ENCODE peak calls at places on chromosomes 13 and 19, in six cellular contexts. One of them, this sample, is unnamed.

GRCh38 chr19:30447276-30447870 is 75.2 kb downstream of the ZNF536 start:
- DNase-seq in esophagus muscularis mucosa: no peak
- DNase-seq in stomach: no peak
- DNase-seq in heart left ventricle: no peak
- DNase-seq in progenitor cell of endocrine pancreas: no peak
- DNase-seq in prostate gland: no peak
- DNase-seq in this sample: no peak

GRCh38 chr13:40356011-40356410 is 310.4 kb downstream of the FOXO1 start:
- DNase-seq in progenitor cell of endocrine pancreas: no peak
- DNase-seq in heart left ventricle: no peak
- DNase-seq in prostate gland: no peak
- DNase-seq in esophagus muscularis mucosa: no peak
- DNase-seq in stomach: no peak
- DNase-seq in this sample: no peak

GRCh38 chr19:7982103-7982502 is 23.3 kb downstream of the ELAVL1 start:
- DNase-seq in esophagus muscularis mucosa: no peak
- DNase-seq in progenitor cell of endocrine pancreas: no peak
- DNase-seq in prostate gland: no peak
- DNase-seq in stomach: no peak
- DNase-seq in heart left ventricle: no peak
- DNase-seq in this sample: no peak

GRCh38 chr13:50085063-50085462 is 69.8 kb downstream of the KCNRG start:
- DNase-seq in esophagus muscularis mucosa: no peak
- DNase-seq in heart left ventricle: no peak
- DNase-seq in prostate gland: no peak
- DNase-seq in stomach: no peak
- DNase-seq in progenitor cell of endocrine pancreas: no peak
- DNase-seq in this sample: no peak

GRCh38 chr19:30252214-30252613 is 120.0 kb upstream of the ZNF536 start:
- DNase-seq in esophagus muscularis mucosa: no peak
- DNase-seq in heart left ventricle: no peak
- DNase-seq in progenitor cell of endocrine pancreas: no peak
- DNase-seq in stomach: no peak
- DNase-seq in prostate gland: no peak
- DNase-seq in this sample: no peak

GRCh38 chr13:40172149-40172591 is 494.3 kb downstream of the FOXO1 start:
- DNase-seq in prostate gland: peak
- DNase-seq in esophagus muscularis mucosa: no peak
- DNase-seq in progenitor cell of endocrine pancreas: no peak
- DNase-seq in stomach: no peak
- DNase-seq in heart left ventricle: no peak
- DNase-seq in this sample: no peak

GRCh38 chr19:5288347-5288739 is 52.3 kb downstream of the PTPRS start:
- DNase-seq in progenitor cell of endocrine pancreas: no peak
- DNase-seq in heart left ventricle: peak
- DNase-seq in esophagus muscularis mucosa: no peak
- DNase-seq in prostate gland: no peak
- DNase-seq in stomach: peak
- DNase-seq in this sample: no peak

GRCh38 chr13:46666727-46667456 is 113.9 kb downstream of the LRCH1 start:
- DNase-seq in esophagus muscularis mucosa: no peak
- DNase-seq in stomach: no peak
- DNase-seq in progenitor cell of endocrine pancreas: no peak
- DNase-seq in heart left ventricle: peak
- DNase-seq in prostate gland: no peak
- DNase-seq in this sample: no peak

GRCh38 chr19:48004236-48004635 is 9.8 kb downstream of the ELSPBP1 start:
- DNase-seq in stomach: no peak
- DNase-seq in progenitor cell of endocrine pancreas: no peak
- DNase-seq in esophagus muscularis mucosa: no peak
- DNase-seq in heart left ventricle: no peak
- DNase-seq in prostate gland: no peak
- DNase-seq in this sample: peak

DNA sequence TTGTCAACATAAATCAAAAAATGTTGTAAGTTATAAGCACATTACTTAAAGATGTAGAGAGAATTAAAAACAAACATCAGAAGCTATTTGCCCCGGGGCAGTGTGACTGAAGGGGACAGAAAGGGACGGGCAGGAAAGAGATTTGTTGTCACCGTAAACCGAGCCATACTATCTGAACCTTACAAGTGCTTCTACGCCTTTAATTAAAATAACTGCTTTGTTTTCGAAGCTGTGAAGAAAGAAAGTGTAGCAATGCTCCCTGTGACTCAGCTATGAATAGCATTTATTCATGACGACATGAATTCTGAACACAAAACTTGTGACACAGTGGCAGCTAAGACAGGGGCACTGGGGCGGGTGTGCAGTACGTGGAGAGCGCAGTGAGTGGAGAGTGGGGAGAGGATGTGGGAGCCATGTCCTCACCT is 30.0 kb downstream of the ZNF787 start:
- DNase-seq in prostate gland: peak
- DNase-seq in esophagus muscularis mucosa: no peak
- DNase-seq in stomach: no peak
- DNase-seq in heart left ventricle: no peak
- DNase-seq in progenitor cell of endocrine pancreas: no peak
- DNase-seq in this sample: no peak
- TF ChIP-seq CTCF in prostate gland: no peak
- TF ChIP-seq CTCF in esophagus muscularis mucosa: no peak
- TF ChIP-seq CTCF in stomach: no peak
- TF ChIP-seq CTCF in heart left ventricle: no peak
- TF ChIP-seq CTCF in progenitor cell of endocrine pancreas: no peak
- TF ChIP-seq CTCF in this sample: no peak

DNA sequence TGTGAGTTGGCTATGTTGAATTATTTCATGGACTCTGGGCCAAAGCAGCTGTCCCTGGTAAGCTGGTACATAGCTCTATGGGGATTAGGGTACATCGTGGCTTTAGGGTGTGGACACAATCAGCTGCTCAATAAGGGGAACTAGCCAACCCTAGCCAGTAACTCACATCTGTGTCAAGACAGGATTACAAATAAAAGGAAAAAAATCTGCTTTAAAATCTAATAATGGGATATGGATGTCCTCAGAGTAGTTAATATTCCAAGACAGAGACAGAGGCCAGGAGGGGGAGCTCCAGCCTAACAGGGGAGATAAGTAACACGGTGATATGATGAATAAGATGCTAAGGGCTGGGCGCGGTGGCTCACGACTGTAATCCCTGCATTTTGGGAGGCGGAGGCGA is 21.1 kb upstream of the ZNF766 start:
- DNase-seq in esophagus muscularis mucosa: no peak
- DNase-seq in progenitor cell of endocrine pancreas: no peak
- DNase-seq in prostate gland: peak
- DNase-seq in heart left ventricle: peak
- DNase-seq in stomach: peak
- DNase-seq in this sample: no peak
- TF ChIP-seq CTCF in esophagus muscularis mucosa: peak
- TF ChIP-seq CTCF in progenitor cell of endocrine pancreas: peak
- TF ChIP-seq CTCF in prostate gland: peak
- TF ChIP-seq CTCF in heart left ventricle: peak
- TF ChIP-seq CTCF in stomach: peak
- TF ChIP-seq CTCF in this sample: peak

GRCh38 chr13:51262501-51263211 is 40.5 kb downstream of the FAM124A start:
- DNase-seq in prostate gland: no peak
- DNase-seq in heart left ventricle: no peak
- DNase-seq in progenitor cell of endocrine pancreas: no peak
- DNase-seq in stomach: no peak
- DNase-seq in esophagus muscularis mucosa: no peak
- DNase-seq in this sample: no peak
- TF ChIP-seq CTCF in prostate gland: no peak
- TF ChIP-seq CTCF in heart left ventricle: no peak
- TF ChIP-seq CTCF in progenitor cell of endocrine pancreas: peak
- TF ChIP-seq CTCF in stomach: no peak
- TF ChIP-seq CTCF in esophagus muscularis mucosa: no peak
- TF ChIP-seq CTCF in this sample: no peak

GRCh38 chr19:37779139-37780035 is at the start of gene ZNF573:
- DNase-seq in esophagus muscularis mucosa: peak
- DNase-seq in prostate gland: peak
- DNase-seq in heart left ventricle: peak
- DNase-seq in progenitor cell of endocrine pancreas: peak
- DNase-seq in stomach: peak
- DNase-seq in this sample: peak
- TF ChIP-seq CTCF in esophagus muscularis mucosa: peak
- TF ChIP-seq CTCF in prostate gland: no peak
- TF ChIP-seq CTCF in heart left ventricle: no peak
- TF ChIP-seq CTCF in progenitor cell of endocrine pancreas: peak
- TF ChIP-seq CTCF in stomach: no peak
- TF ChIP-seq CTCF in this sample: no peak

This sample was measured in osteocyte.